ENCODE peak calls at places on chromosomes 16 and 17, in ten cellular contexts. W, G, J, O, F, X, T, N, H and C are unnamed samples.

GRCh38 chr17:33169580-33170285 is 123.4 kb downstream of the ASIC2 start:
- DNase-seq in O (no peak), X (peak; percentile 14), F (no peak), W (no peak), N (no peak), G (no peak), J (peak; percentile 68), H (no peak), T (no peak), C (no peak)

GRCh38 chr17:57665696-57666095 is 79.4 kb downstream of the CCDC182 start:
- DNase-seq in F (no peak), O (no peak), N (no peak), J (no peak), X (no peak), H (no peak), W (no peak), G (no peak), T (peak; percentile 25), C (no peak)

GRCh38 chr17:79980246-79981043 is 55.2 kb downstream of the TBC1D16 start:
- DNase-seq in H (peak; percentile 12), G (no peak), X (no peak), J (no peak), O (no peak), W (no peak), N (no peak), F (no peak), T (peak; percentile 30), C (no peak)

GRCh38 chr16:81528258-81528657 is 83.7 kb downstream of the CMIP start:
- DNase-seq in G (no peak), X (no peak), N (no peak), H (no peak), T (no peak), W (no peak), J (no peak), F (no peak), O (peak; percentile 53), C (no peak)

GRCh38 chr17:7478276-7479138 is 924 bp downstream of the ZBTB4 start:
- DNase-seq in J (peak; percentile 25), T (peak; percentile 82), W (peak; percentile 27), G (peak; percentile 77), F (no peak), X (no peak), O (peak; percentile 77), H (peak; percentile 77), N (no peak), C (peak; percentile 71)

GRCh38 chr16:30748634-30749445 is 615 bp downstream of the PHKG2 start:
- DNase-seq in F (no peak), G (peak; percentile 71), H (peak; percentile 73), X (peak; percentile 47), W (no peak), N (no peak), J (peak; percentile 53), O (peak; percentile 61), T (no peak), C (peak; percentile 12)

GRCh38 chr17:82333279-82334171 is at the start of gene SECTM1:
- DNase-seq in N (no peak), J (peak; percentile 51), O (no peak), X (peak; percentile 38), F (no peak), H (peak; percentile 78), T (peak; percentile 87), G (peak; percentile 68), W (no peak), C (no peak)

GRCh38 chr17:2023692-2024571 is 1.2 kb downstream of the RTN4RL1 start:
- DNase-seq in G (peak; percentile 93), F (no peak), T (no peak), N (no peak), O (no peak), J (peak; percentile 46), W (peak; percentile 36), X (peak; percentile 51), H (no peak), C (no peak)

GRCh38 chr17:36014946-36015345 is 2.8 kb downstream of the CCL23 start:
- DNase-seq in J (no peak), G (no peak), H (no peak), O (no peak), X (no peak), N (no peak), T (no peak), F (no peak), W (no peak), C (no peak)

GRCh38 chr16:82439678-82440293 is 187.0 kb upstream of the CDH13 start:
- DNase-seq in G (peak; percentile 63), O (no peak), N (no peak), X (peak; percentile 20), W (no peak), T (no peak), H (no peak), J (peak; percentile 4), F (no peak), C (no peak)

GRCh38 chr17:75486151-75486550 is 29.2 kb downstream of the CASKIN2 start:
- DNase-seq in X (no peak), F (no peak), O (no peak), G (no peak), T (no peak), H (no peak), J (no peak), W (no peak), N (no peak), C (no peak)

GRCh38 chr16:69393898-69394849 is 8.4 kb upstream of the TERF2 start:
- DNase-seq in H (no peak), J (no peak), W (no peak), O (no peak), F (no peak), G (no peak), X (no peak), T (no peak), N (no peak), C (no peak)

GRCh38 chr16:7025616-7026190 is 306.9 kb upstream of the RBFOX1 start:
- DNase-seq in W (peak; percentile 46), H (peak; percentile 71), N (no peak), G (peak; percentile 83), X (peak; percentile 27), J (peak; percentile 45), F (peak; percentile 3), O (peak; percentile 39), T (peak; percentile 80), C (no peak)

GRCh38 chr17:17505610-17506171 is 9.5 kb upstream of the RASD1 start:
- DNase-seq in H (no peak), F (no peak), X (no peak), N (no peak), O (no peak), W (no peak), T (no peak), J (no peak), G (no peak), C (no peak)

GRCh38 chr17:41211845-41212466 is 14.5 kb upstream of the KRTAP9-2 start:
- DNase-seq in T (no peak), X (peak; percentile 36), J (peak; percentile 51), G (no peak), O (no peak), H (peak; percentile 44), W (peak; percentile 62), N (no peak), F (no peak), C (no peak)

GRCh38 chr16:2295056-2295798 is 27.3 kb upstream of the RNPS1 start:
- DNase-seq in X (no peak), N (no peak), G (no peak), F (no peak), T (no peak), O (no peak), J (no peak), W (no peak), H (no peak), C (no peak)

GRCh38 chr17:11282586-11282985 is 41.6 kb downstream of the SHISA6 start:
- DNase-seq in N (no peak), T (no peak), F (no peak), G (no peak), X (no peak), H (no peak), O (no peak), J (no peak), W (no peak), C (no peak)

GRCh38 chr16:2897110-2897509 is 14.1 kb downstream of the FLYWCH2 start:
- DNase-seq in G (no peak), F (no peak), X (peak; percentile 73), O (no peak), N (no peak), W (no peak), H (no peak), J (no peak), T (no peak), C (no peak)

GRCh38 chr17:31272236-31272635 is 24.8 kb downstream of the OMG start:
- DNase-seq in F (no peak), O (no peak), H (no peak), J (no peak), N (no peak), G (no peak), X (no peak), T (no peak), W (no peak), C (no peak)

GRCh38 chr17:80086081-80086480 is 15.3 kb upstream of the GAA start:
- DNase-seq in O (no peak), J (no peak), G (no peak), H (no peak), X (no peak), N (no peak), W (peak; percentile 42), T (no peak), F (no peak), C (no peak)

GRCh38 chr17:48555183-48555615 is 10.3 kb upstream of the HOXB2 start:
- DNase-seq in O (no peak), J (peak; percentile 96), W (peak; percentile 65), F (no peak), H (no peak), G (no peak), X (peak; percentile 90), T (no peak), N (no peak), C (peak; percentile 45)